ENCODE peak calls at places on chromosomes 6 and 20, in six cellular contexts. Z, A, H, C, F and M are unnamed samples.

GRCh38 chr6:168711049-168711640 is 270.2 kb downstream of the SMOC2 start:
- DNase-seq in Z (no peak), A (no peak), H (peak), C (no peak), F (no peak), M (no peak)

GRCh38 chr6:37536462-37537225 is 37.0 kb upstream of the CCDC167 start:
- DNase-seq in A (no peak), F (no peak), Z (no peak), H (no peak), C (no peak), M (no peak)

GRCh38 chr6:10384719-10385511 is 30.0 kb downstream of the TFAP2A start:
- DNase-seq in A (no peak), H (no peak), F (no peak), Z (no peak), C (no peak), M (no peak)

GRCh38 chr20:17613328-17614175 is 43.7 kb downstream of the DSTN start:
- DNase-seq in A (no peak), Z (no peak), H (no peak), F (no peak), C (no peak), M (no peak)

GRCh38 chr6:125747589-125748533 is 1.6 kb upstream of the HEY2 start:
- DNase-seq in A (no peak), C (no peak), Z (no peak), F (no peak), H (peak), M (no peak)

GRCh38 chr20:62725596-62726268 is 17.1 kb downstream of the NTSR1 start:
- DNase-seq in Z (no peak), H (no peak), C (no peak), F (no peak), A (no peak), M (no peak)

GRCh38 chr6:36028887-36029324 is 1.3 kb downstream of the MAPK14 start:
- DNase-seq in H (peak), C (no peak), Z (no peak), F (no peak), A (peak), M (no peak)

GRCh38 chr20:59938221-59938620 is 1.9 kb downstream of the PPP1R3D start:
- DNase-seq in A (no peak), H (no peak), C (no peak), F (no peak), Z (no peak), M (no peak)

GRCh38 chr6:100461920-100462295 is 2.8 kb downstream of the SIM1 start:
- DNase-seq in F (peak), A (no peak), C (no peak), Z (no peak), H (no peak), M (no peak)

GRCh38 chr6:117375446-117375845 is 50.3 kb downstream of the ROS1 start:
- DNase-seq in Z (no peak), H (no peak), C (no peak), F (no peak), A (no peak), M (no peak)

GRCh38 chr20:16360668-16361067 is 212.6 kb downstream of the KIF16B start:
- DNase-seq in H (no peak), C (no peak), F (no peak), Z (no peak), A (no peak), M (no peak)

GRCh38 chr6:88513920-88514319 is 347.8 kb upstream of the CNR1 start:
- DNase-seq in A (no peak), Z (no peak), C (no peak), H (peak), F (no peak), M (no peak)

GRCh38 chr20:3312940-3313656 is 74.1 kb upstream of the SLC4A11 start:
- DNase-seq in H (no peak), A (peak), F (no peak), C (no peak), Z (no peak), M (no peak)

GRCh38 chr20:39706089-39706721 is 744.1 kb downstream of the DHX35 start:
- DNase-seq in Z (no peak), H (no peak), F (no peak), C (no peak), A (no peak), M (no peak)

GRCh38 chr6:167906899-167907298 is 80.2 kb downstream of the AFDN start:
- DNase-seq in F (no peak), A (no peak), Z (no peak), C (no peak), H (no peak), M (no peak)

GRCh38 chr6:83853968-83854501 is 875 bp downstream of the RIPPLY2 start:
- DNase-seq in A (no peak), Z (no peak), H (no peak), C (no peak), F (no peak), M (no peak)

GRCh38 chr6:21074484-21074883 is 519.1 kb upstream of the SOX4 start:
- DNase-seq in F (no peak), Z (no peak), A (no peak), C (no peak), H (no peak), M (no peak)

GRCh38 chr6:15023448-15023847 is 222.4 kb upstream of the JARID2 start:
- DNase-seq in Z (no peak), C (no peak), A (no peak), H (no peak), F (peak), M (no peak)

GRCh38 chr6:149990109-149990671 is 26.4 kb downstream of the ULBP1 start:
- DNase-seq in Z (no peak), H (no peak), F (no peak), A (no peak), C (no peak), M (no peak)

GRCh38 chr20:52056203-52057062 is 135.1 kb downstream of the ZFP64 start:
- DNase-seq in H (no peak), F (no peak), C (no peak), A (no peak), Z (no peak), M (peak)

GRCh38 chr6:73704260-73704659 is 8.3 kb downstream of the CD109 start:
- DNase-seq in C (no peak), H (peak), A (peak), Z (no peak), F (no peak), M (peak)

GRCh38 chr6:75235271-75235670 is 8.3 kb downstream of the COX7A2 start:
- DNase-seq in Z (no peak), F (no peak), C (no peak), H (no peak), A (no peak), M (no peak)

DNA sequence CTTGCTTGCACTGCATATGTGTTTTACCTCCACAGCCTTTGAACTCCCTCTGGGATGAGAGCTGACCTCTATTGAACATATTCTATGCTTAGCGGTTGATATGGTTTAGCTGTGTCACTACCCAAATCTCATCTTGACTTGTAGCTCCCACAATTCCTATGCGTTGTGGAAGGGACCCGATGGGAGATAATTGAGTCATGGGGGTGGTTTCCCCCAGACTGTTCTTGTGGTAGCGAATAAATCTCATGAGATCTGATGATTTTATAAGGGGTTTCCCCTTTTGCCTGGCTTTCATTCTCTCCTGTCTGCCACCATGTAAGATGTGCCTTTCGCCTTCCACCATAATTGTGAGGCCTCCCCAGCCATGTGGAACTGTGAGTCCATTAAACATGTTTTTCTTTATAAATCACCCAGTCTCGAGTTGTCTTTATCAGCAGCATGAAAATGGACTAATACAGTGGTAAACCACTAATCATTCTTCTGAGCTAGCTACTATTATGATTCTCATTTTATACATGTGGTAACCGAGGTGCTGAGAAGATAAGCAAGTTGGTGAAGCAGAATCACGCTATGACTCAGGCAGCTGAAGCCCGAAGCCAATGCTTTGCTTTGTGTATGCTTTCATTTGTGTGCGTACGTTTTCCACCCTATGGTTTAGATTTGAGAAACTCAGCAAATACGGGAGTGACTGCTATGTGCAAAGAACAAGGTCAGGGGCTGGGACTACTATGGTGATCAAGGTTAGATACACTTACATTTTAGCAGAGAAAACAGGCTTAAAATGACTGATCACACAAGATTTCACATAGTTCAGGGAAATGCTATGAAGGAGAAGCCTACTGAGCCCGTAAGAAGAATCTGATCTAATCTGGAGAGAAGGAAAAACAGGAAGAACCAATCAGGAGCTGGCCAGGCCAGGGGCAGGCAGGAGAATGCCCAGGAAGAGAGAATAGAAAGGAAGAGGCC is 363.5 kb downstream of the ESR1 start:
- DNase-seq in C (no peak), H (no peak), A (peak), F (peak), Z (no peak), M (no peak)
- TF ChIP-seq ZNF274 in C (no peak), H (no peak), A (no peak), F (no peak), Z (no peak), M (no peak)

GRCh38 chr6:41591859-41592502 is 45.8 kb downstream of the FOXP4 start:
- DNase-seq in C (no peak), F (peak), A (peak), Z (peak), H (peak), M (peak)
- TF ChIP-seq ZNF274 in C (no peak), F (no peak), A (no peak), Z (no peak), H (no peak), M (no peak)

GRCh38 chr6:153538491-153538890 is 407.4 kb upstream of the RGS17 start:
- DNase-seq in F (no peak), H (no peak), A (no peak), Z (no peak), C (no peak), M (no peak)
- TF ChIP-seq ZNF274 in F (no peak), H (no peak), A (no peak), Z (no peak), C (no peak), M (no peak)

GRCh38 chr6:46994933-46995332 is 47.2 kb downstream of the ADGRF1 start:
- DNase-seq in H (no peak), Z (no peak), C (no peak), F (no peak), A (no peak), M (no peak)

GRCh38 chr6:46998436-46999017 is 43.6 kb downstream of the ADGRF1 start:
- DNase-seq in F (no peak), Z (no peak), C (no peak), H (no peak), A (no peak), M (no peak)

GRCh38 chr6:46997646-46998045 is 44.5 kb downstream of the ADGRF1 start:
- DNase-seq in A (no peak), Z (no peak), H (no peak), C (no peak), F (no peak), M (no peak)

GRCh38 chr6:46993846-46994245 is 48.3 kb downstream of the ADGRF1 start:
- DNase-seq in Z (no peak), H (no peak), A (peak), C (no peak), F (no peak), M (peak)

GRCh38 chr6:46996860-46997641 is 45.1 kb downstream of the ADGRF1 start:
- DNase-seq in Z (no peak), C (no peak), A (peak), F (no peak), H (no peak), M (no peak)
- TF ChIP-seq ZNF274 in Z (no peak), C (no peak), A (no peak), F (no peak), H (no peak), M (no peak)

GRCh38 chr20:36593347-36593746 is 12.2 kb upstream of the RAB5IF start:
- DNase-seq in A (no peak), H (no peak), C (no peak), F (no peak), Z (no peak), M (no peak)

GRCh38 chr20:36587388-36588136 is 14.2 kb downstream of the TGIF2 start:
- DNase-seq in C (no peak), H (no peak), A (no peak), F (no peak), Z (no peak), M (no peak)

GRCh38 chr20:36591281-36591680 is 14.3 kb upstream of the RAB5IF start:
- DNase-seq in Z (no peak), H (no peak), C (no peak), F (no peak), A (no peak), M (no peak)

GRCh38 chr20:36591854-36592641 is 13.5 kb upstream of the RAB5IF start:
- DNase-seq in Z (no peak), C (no peak), A (peak), H (peak), F (no peak), M (peak)
- TF ChIP-seq ZNF274 in Z (no peak), C (no peak), A (no peak), H (no peak), F (no peak), M (no peak)

GRCh38 chr6:170130771-170131241 is 160.1 kb downstream of the DLL1 start:
- DNase-seq in A (no peak), C (no peak), H (no peak), Z (no peak), F (no peak), M (no peak)

GRCh38 chr6:170131351-170131750 is 159.5 kb downstream of the DLL1 start:
- DNase-seq in F (no peak), Z (no peak), C (no peak), A (no peak), H (no peak), M (no peak)

GRCh38 chr6:170132561-170132991 is 158.3 kb downstream of the DLL1 start:
- DNase-seq in Z (no peak), F (no peak), A (no peak), H (no peak), C (no peak), M (no peak)

GRCh38 chr6:170130201-170130621 is 160.7 kb downstream of the DLL1 start:
- DNase-seq in H (no peak), Z (no peak), A (no peak), C (no peak), F (no peak), M (no peak)

DNA sequence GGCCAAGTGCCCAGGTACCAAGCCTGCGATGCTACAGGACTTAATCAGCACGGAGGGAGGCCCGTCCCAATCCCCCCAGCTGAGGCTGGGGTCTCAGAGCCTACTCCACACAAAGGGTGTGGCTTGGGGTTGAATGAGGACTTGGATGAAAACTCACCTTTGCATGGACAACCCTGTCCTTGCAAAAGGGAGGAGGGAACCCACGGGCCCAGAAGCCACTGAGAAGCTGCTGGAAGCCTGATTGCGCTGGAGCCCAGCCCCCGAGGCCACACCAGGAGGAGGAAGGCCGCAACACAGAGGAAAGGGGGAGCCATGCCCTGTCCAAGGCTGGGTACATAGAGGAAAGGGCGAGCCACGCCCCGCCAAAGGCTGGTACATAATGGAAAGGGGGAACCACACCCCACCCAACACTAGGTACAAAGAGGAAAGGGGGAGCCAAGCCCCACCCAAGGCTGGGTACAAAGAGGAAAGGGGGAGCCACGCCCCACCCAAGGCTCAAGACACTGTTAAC is 158.8 kb downstream of the DLL1 start:
- DNase-seq in H (no peak), F (no peak), Z (no peak), A (no peak), C (no peak), M (no peak)
- TF ChIP-seq ZNF274 in H (no peak), F (no peak), Z (no peak), A (no peak), C (no peak), M (no peak)

DNA sequence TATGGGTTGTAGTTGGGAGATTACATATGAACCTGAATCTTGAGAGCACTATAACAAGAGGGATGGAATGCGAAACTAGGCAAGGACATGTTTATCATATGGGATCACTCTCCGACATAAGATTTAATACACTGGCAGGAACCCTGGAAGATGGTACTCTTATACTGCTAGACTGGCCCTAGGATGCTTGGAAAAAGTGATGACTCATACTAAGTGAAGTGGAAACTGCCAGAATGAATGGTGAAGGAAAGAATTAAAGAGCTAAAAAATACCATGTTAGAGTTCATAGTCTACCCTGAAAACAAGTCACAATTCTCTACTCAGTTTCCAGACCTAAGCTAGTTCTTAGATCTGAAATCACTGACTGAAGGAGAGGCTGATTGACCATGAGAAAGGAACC is 45.5 kb upstream of the THEMIS start:
- DNase-seq in H (no peak), A (no peak), F (no peak), C (no peak), Z (no peak), M (no peak)
- TF ChIP-seq ZNF274 in H (no peak), A (no peak), F (no peak), C (no peak), Z (no peak), M (no peak)

GRCh38 chr20:10731190-10731955 is 57.6 kb upstream of the JAG1 start:
- DNase-seq in F (no peak), H (no peak), C (no peak), Z (no peak), A (no peak), M (no peak)
- TF ChIP-seq ZNF274 in F (no peak), H (no peak), C (no peak), Z (no peak), A (no peak), M (no peak)

DNA sequence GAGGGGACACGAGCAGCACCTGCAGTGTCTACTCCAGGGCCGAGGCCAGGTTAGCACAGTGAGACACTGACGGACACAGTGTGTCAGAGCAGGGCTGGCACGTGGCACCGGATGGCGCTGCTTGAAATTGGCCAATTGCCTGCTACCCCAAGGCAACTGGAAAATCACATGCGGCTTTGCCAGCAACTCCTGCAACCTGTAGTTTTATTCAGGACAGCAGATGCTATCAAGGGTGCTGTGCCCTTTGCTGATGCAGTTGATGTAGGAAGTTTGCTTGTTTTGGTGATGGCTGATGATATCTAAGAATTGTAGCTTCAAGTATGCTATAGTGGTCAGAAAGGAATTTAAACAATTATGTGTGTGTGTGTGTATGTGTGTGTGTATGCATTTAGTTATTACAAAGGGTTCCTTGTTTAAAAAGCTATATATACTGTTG is 25.9 kb downstream of the RIN2 start:
- DNase-seq in C (no peak), H (no peak), A (peak), F (no peak), Z (no peak), M (no peak)
- TF ChIP-seq ZNF274 in C (no peak), H (no peak), A (no peak), F (no peak), Z (no peak), M (no peak)